ENCODE peak calls at places on chromosomes 4 and X, in four cellular contexts. L is Caco-2, K is heart left ventricle, H is right lobe of liver. A is an unnamed sample. For H3K36me3, the result is how much of the 10 kb centered on the place peaks cover.

GRCh38 chrX:14865201-14865600 is 7.7 kb downstream of the FANCB start:
- DNase-seq in K (no peak), H (no peak), L (no peak), A (no peak)

GRCh38 chr4:113522433-113522832 is 239.1 kb downstream of the CAMK2D start:
- DNase-seq in H (no peak), L (no peak), K (no peak), A (no peak)

GRCh38 chrX:130539721-130540321 is 138.0 kb downstream of the RBMX2 start:
- DNase-seq in K (peak), H (no peak), L (peak), A (peak)

GRCh38 chrX:40394302-40394701 is 186.5 kb upstream of the ATP6AP2 start:
- DNase-seq in L (no peak), H (no peak), K (no peak), A (no peak)

GRCh38 chrX:23373129-23373804 is 38.6 kb downstream of the PTCHD1 start:
- DNase-seq in K (no peak), L (no peak), H (no peak), A (no peak)

GRCh38 chrX:13471269-13471668 is 98.1 kb upstream of the EGFL6 start:
- DNase-seq in H (no peak), L (no peak), K (no peak), A (no peak)

GRCh38 chr4:145541266-145541770 is 59.7 kb downstream of the SMAD1 start:
- DNase-seq in K (no peak), H (no peak), L (no peak), A (no peak)

GRCh38 chr4:131613824-131614216 is 1535.3 kb upstream of the PCDH10 start:
- DNase-seq in L (no peak), H (no peak), K (no peak), A (no peak)

GRCh38 chrX:19991350-19991718 is 473 bp upstream of the BCLAF3 start:
- DNase-seq in L (no peak), K (no peak), H (no peak), A (no peak)

GRCh38 chr4:74370912-74371311 is 6.0 kb downstream of the EREG start:
- DNase-seq in H (no peak), L (peak), K (no peak), A (peak)

GRCh38 chr4:4216668-4217067 is 10.1 kb downstream of the OTOP1 start:
- DNase-seq in H (no peak), L (no peak), K (no peak), A (no peak)

GRCh38 chr4:185040523-185040922 is 22.2 kb downstream of the HELT start:
- DNase-seq in H (no peak), L (no peak), K (no peak), A (no peak)

GRCh38 chr4:67928547-67928946 is 34.7 kb downstream of the TMPRSS11A start:
- DNase-seq in H (no peak), K (no peak), L (no peak), A (no peak)

GRCh38 chrX:110698696-110699095 is 96.9 kb downstream of the CHRDL1 start:
- DNase-seq in H (no peak), K (no peak), L (no peak), A (no peak)

GRCh38 chr4:48490012-48490679 is at the start of gene ZAR1:
- DNase-seq in K (no peak), H (no peak), L (no peak), A (no peak)

GRCh38 chr4:175787948-175788347 is 24.1 kb downstream of the GPM6A start:
- DNase-seq in K (no peak), L (no peak), H (no peak), A (no peak)

GRCh38 chr4:112978691-112979472 is 70.6 kb upstream of the ANK2 start:
- DNase-seq in L (no peak), K (no peak), H (no peak), A (no peak)

GRCh38 chr4:76950052-76950845 is 697 bp downstream of the SEPTIN11 start:
- DNase-seq in L (peak), K (peak), H (peak), A (peak)

GRCh38 chr4:127748957-127749356 is 18.8 kb downstream of the SLC25A31 start:
- DNase-seq in K (no peak), H (no peak), L (no peak), A (no peak)

DNA sequence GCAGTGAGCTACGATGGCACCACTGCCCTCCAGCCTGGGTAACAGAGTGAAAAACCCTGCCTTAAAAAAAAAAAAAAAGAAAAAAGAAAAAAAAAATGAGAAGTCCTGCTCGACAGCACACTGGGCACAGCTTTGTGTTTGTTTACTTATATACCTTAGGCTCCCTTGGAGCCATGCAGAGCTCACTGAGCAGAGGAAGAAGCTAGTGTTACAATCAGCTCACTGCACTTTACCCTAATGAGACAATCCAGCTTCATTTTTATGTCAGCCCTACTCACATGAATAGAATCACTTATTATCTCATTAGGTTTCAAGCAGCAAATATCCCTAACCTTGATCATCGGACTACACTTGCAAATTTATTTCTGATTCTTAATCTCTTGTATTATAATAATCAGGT is 5.8 kb upstream of the KCNIP4 start:
- DNase-seq in H (no peak), K (no peak), L (no peak), A (no peak)
- H3K4me3 ChIP-seq in H (no peak), K (no peak), L (no peak), A (no peak)

GRCh38 chr4:138935-139334 is 14.6 kb downstream of the ZNF718 start:
- DNase-seq in H (no peak), L (no peak), K (no peak), A (no peak)
- H3K36me3 ChIP-seq in H (under half), L (under half), K (half or more), A (half or more)

GRCh38 chr4:130563891-130564418 is 1468.0 kb downstream of the C4orf33 start:
- DNase-seq in K (no peak), L (no peak), H (no peak), A (no peak)
- H3K4me3 ChIP-seq in K (no peak), L (no peak), H (no peak), A (peak)

DNA sequence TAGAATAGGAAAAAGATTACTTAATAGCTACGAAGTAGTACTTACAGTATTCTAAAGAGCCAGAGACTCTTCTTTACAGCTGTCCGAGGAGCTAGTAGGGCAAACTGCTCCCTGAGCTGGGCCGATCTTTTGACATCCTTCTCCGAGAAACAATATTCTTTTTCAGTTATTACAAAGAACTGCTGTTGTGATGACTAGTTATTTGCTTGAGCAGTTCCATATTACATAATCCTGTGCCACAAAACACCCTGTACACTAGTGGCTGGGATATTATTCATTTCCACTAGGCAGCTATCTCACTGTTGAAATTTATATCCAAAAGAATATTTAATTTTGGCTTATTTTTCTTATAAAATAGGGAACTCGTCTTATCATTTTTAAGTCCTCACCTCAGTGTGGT is 278.3 kb downstream of the CHIC1 start:
- DNase-seq in K (no peak), L (no peak), H (no peak), A (no peak)
- H3K36me3 ChIP-seq in K (under half), L (under half), H (under half), A (under half)

GRCh38 chrX:106039920-106040319 is 1.4 kb upstream of the SERPINA7 start:
- DNase-seq in L (peak), K (no peak), H (no peak), A (no peak)
- H3K4me3 ChIP-seq in L (no peak), K (no peak), H (no peak), A (no peak)

DNA sequence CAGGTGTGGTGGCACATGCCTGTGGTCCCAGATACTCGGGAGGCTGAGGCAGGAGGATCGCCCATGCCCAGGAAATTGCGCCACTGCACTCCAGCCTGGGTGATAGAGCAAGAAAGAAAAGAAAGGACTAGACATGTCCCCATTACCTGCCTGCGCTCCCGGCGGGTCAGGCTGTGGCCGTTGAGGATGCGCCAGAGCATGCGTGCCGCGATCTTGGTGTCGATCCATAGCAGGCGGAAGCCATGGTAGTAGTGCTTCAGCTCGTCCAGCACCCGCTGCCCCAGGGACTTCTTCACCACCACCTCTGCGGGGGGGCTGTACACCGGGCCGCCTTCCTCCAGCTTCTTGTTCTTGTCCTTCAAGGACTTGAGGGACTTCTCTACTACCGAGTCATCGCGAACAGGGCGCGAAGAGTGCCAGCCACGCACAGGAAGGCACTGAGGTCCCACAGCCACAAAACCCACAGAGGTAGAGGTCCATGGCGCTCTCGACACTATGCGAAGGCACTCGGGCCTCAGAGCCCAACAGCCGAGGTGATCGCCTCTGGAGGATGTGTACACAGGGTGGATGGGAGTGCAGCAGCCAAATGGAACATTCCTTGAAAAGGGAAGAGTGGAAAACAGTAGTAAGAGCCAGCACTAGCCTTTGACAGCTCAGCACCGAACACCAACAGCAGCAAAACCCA is 14.6 kb downstream of the LETM1 start:
- DNase-seq in K (no peak), L (no peak), H (no peak), A (no peak)
- H3K36me3 ChIP-seq in K (half or more), L (under half), H (under half), A (half or more)

DNA sequence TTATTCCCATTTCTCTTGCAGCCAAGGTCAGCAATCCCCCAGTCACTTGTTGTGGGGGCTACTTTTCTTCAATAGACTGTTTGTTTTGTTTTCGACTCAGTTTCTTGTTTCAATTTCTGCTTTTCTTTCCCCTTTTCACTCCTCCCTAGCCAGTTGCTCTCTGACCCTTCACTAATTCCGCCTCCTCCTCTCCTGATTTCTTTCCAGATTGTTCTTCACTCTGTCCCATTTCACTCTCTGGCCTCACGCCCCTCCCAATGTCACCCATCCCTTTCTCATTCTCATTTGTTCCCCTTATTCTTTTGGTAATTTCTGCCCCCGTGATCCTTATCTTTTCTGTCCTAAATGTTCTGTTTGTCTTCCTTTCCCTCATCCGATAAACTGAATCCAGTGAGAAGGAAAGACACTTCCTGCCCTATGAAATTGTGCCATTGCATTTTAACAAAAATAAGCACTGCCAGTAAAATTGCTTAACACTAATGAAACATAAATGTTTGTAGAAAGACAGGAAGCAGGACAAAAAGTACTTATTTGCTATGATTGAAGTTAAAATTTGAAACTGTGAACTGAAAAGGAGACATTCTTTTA is 94.5 kb upstream of the RASGEF1B start:
- DNase-seq in L (no peak), H (peak), K (no peak), A (no peak)
- H3K4me3 ChIP-seq in L (no peak), H (peak), K (no peak), A (no peak)

DNA sequence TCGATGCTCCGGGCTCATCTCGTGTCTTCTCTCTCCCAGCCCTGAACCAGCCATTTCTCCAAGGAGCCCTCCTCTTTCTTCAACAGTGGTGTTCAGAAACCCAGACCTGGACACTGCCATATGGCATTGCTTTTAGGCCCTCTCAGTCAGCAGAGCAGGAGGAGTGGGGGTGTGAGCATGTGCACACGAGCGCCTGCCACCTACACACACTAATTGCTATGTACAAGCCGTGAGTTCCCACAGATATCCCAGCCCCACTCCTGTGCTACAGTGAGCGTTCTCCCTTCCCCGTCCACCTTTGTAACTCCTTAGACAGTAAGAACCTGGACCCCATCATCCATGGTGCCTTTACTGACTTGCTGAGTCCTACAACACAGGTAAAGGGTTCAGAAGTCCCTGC is 53.8 kb downstream of the TNIP2 start:
- DNase-seq in L (no peak), H (no peak), K (no peak), A (no peak)
- H3K36me3 ChIP-seq in L (under half), H (under half), K (half or more), A (half or more)

DNA sequence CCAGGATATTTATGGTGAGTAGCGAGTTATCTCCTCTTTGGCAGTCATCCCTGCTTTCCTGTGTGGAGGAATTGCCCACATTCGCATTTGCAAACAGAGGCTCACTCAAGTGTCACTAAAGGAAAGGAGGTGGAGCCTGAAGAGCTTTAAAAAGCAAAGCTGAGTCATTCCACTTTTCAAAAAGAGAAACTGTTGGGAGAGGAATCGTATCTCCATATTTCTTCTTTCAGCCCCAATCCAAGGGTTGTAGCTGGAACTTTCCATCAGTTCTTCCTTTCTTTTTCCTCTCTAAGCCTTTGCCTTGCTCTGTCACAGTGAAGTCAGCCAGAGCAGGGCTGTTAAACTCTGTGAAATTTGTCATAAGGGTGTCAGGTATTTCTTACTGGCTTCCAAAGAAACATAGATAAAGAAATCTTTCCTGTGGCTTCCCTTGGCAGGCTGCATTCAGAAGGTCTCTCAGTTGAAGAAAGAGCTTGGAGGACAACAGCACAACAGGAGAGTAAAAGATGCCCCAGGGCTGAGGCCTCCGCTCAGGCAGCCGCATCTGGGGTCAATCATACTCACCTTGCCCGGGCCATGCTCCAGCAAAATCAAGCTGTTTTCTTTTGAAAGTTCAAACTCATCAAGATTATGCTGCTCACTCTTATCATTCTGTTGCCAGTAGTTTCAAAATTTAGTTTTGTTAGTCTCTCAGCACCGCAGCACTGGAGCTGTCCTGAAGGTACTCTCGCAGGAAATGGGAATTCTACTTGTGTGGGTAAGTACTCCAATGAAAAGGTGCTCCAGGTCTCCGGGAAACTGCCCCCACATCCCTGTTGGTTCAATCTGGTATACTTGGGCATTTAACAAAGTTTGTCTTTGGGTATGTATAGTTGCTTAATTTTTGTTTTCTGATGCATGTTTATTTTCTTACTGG is at the start of gene EGF:
- DNase-seq in K (peak), L (no peak), H (no peak), A (no peak)
- H3K4me3 ChIP-seq in K (peak), L (no peak), H (no peak), A (no peak)

A was measured in BE2C.